ENCODE peak calls at places on chromosomes 13 and 19, in ten cellular contexts. A, Q, Z, N, H, M, I, B, E and G are unnamed samples.

GRCh38 chr19:23957660-23958281 is 43.1 kb downstream of the ZNF726 start:
- DNase-seq in H (peak), A (no peak), Q (peak), B (no peak), N (no peak), E (no peak), I (no peak), M (no peak), Z (no peak), G (no peak)

GRCh38 chr19:51468545-51468920 is 9.8 kb upstream of the CEACAM18 start:
- DNase-seq in B (no peak), M (no peak), N (no peak), Z (no peak), A (no peak), I (no peak), Q (no peak), H (no peak), E (no peak), G (peak)

GRCh38 chr19:29942404-29943261 is 594 bp downstream of the URI1 start:
- DNase-seq in H (peak), B (peak), N (peak), I (peak), Z (peak), E (peak), A (peak), Q (peak), M (no peak), G (peak)

GRCh38 chr19:56321254-56321980 is 6.8 kb upstream of the ZSCAN5A start:
- DNase-seq in I (no peak), N (no peak), A (no peak), Z (no peak), M (no peak), B (no peak), Q (no peak), E (no peak), H (no peak), G (no peak)

GRCh38 chr19:51079486-51080110 is 3.1 kb downstream of the KLK14 start:
- DNase-seq in M (no peak), Q (no peak), N (no peak), E (no peak), H (no peak), A (no peak), Z (no peak), I (peak), B (no peak), G (no peak)

GRCh38 chr19:39708594-39708993 is 4.3 kb downstream of the LGALS14 start:
- DNase-seq in M (no peak), E (no peak), Z (no peak), N (no peak), I (no peak), Q (no peak), B (no peak), A (no peak), H (no peak), G (no peak)

GRCh38 chr13:114272977-114273376 is 8.4 kb upstream of the UPF3A start:
- DNase-seq in H (no peak), B (no peak), A (no peak), Q (no peak), I (no peak), M (no peak), E (no peak), N (no peak), Z (no peak), G (no peak)

GRCh38 chr19:52343548-52343947 is 7.5 kb downstream of the ZNF610 start:
- DNase-seq in H (peak), N (peak), I (peak), Q (no peak), A (peak), M (peak), Z (peak), B (no peak), E (peak), G (peak)

GRCh38 chr13:32234914-32235313 is 80.2 kb downstream of the ZAR1L start:
- DNase-seq in A (no peak), Q (no peak), I (no peak), M (no peak), N (no peak), Z (no peak), B (no peak), H (no peak), E (no peak), G (no peak)

GRCh38 chr19:8611890-8612806 is 1.6 kb upstream of the ADAMTS10 start:
- DNase-seq in H (no peak), M (no peak), N (no peak), A (no peak), Z (no peak), I (peak), B (no peak), E (no peak), Q (peak), G (no peak)

GRCh38 chr13:85610024-85610423 is 189.2 kb downstream of the SLITRK6 start:
- DNase-seq in Z (no peak), I (no peak), H (no peak), N (no peak), Q (no peak), B (no peak), E (no peak), M (no peak), A (no peak), G (no peak)

GRCh38 chr13:72126424-72126823 is 259.4 kb upstream of the DACH1 start:
- DNase-seq in Q (no peak), B (no peak), A (no peak), Z (no peak), M (no peak), N (no peak), H (no peak), I (no peak), E (no peak), G (no peak)